ENCODE peak calls at places on chromosomes 2 and 18, in ten cellular contexts. One of them, this sample, is unnamed.

GRCh38 chr2:18218160-18218933 is 339.9 kb downstream of the KCNS3 start:
- DNase-seq in H1: no peak
- DNase-seq in IMR-90: no peak
- DNase-seq in heart left ventricle: no peak
- DNase-seq in A549: no peak
- DNase-seq in adrenal gland: no peak
- DNase-seq in HCT116: no peak
- DNase-seq in tibial nerve: no peak
- DNase-seq in uterus: no peak
- DNase-seq in stomach: no peak
- DNase-seq in this sample: no peak

GRCh38 chr2:18119883-18120282 is 241.4 kb downstream of the KCNS3 start:
- DNase-seq in uterus: no peak
- DNase-seq in tibial nerve: no peak
- DNase-seq in adrenal gland: no peak
- DNase-seq in A549: no peak
- DNase-seq in heart left ventricle: no peak
- DNase-seq in H1: no peak
- DNase-seq in stomach: no peak
- DNase-seq in IMR-90: peak; percentile 65
- DNase-seq in HCT116: no peak
- DNase-seq in this sample: no peak

GRCh38 chr18:5895300-5895885 is at the start of gene TMEM200C:
- DNase-seq in uterus: peak; percentile 23
- DNase-seq in tibial nerve: no peak
- DNase-seq in IMR-90: peak; percentile 43
- DNase-seq in HCT116: no peak
- DNase-seq in H1: no peak
- DNase-seq in adrenal gland: peak; percentile 37
- DNase-seq in heart left ventricle: peak; percentile 23
- DNase-seq in A549: no peak
- DNase-seq in stomach: no peak
- DNase-seq in this sample: no peak

GRCh38 chr2:154952346-154953010 is 254.0 kb downstream of the KCNJ3 start:
- DNase-seq in adrenal gland: no peak
- DNase-seq in stomach: no peak
- DNase-seq in HCT116: no peak
- DNase-seq in H1: no peak
- DNase-seq in uterus: no peak
- DNase-seq in IMR-90: no peak
- DNase-seq in tibial nerve: no peak
- DNase-seq in A549: no peak
- DNase-seq in heart left ventricle: no peak
- DNase-seq in this sample: no peak

GRCh38 chr2:110903548-110903947 is 171.2 kb downstream of the ACOXL start:
- DNase-seq in tibial nerve: no peak
- DNase-seq in adrenal gland: no peak
- DNase-seq in heart left ventricle: no peak
- DNase-seq in H1: no peak
- DNase-seq in uterus: peak; percentile 21
- DNase-seq in IMR-90: no peak
- DNase-seq in A549: no peak
- DNase-seq in HCT116: no peak
- DNase-seq in stomach: no peak
- DNase-seq in this sample: no peak

GRCh38 chr18:1018211-1018651 is 113.6 kb downstream of the ADCYAP1 start:
- DNase-seq in IMR-90: peak; percentile 10
- DNase-seq in HCT116: no peak
- DNase-seq in stomach: no peak
- DNase-seq in adrenal gland: no peak
- DNase-seq in heart left ventricle: no peak
- DNase-seq in A549: no peak
- DNase-seq in tibial nerve: no peak
- DNase-seq in uterus: no peak
- DNase-seq in H1: no peak
- DNase-seq in this sample: no peak

GRCh38 chr2:240325006-240325653 is 110.3 kb upstream of the GPC1 start:
- DNase-seq in adrenal gland: no peak
- DNase-seq in IMR-90: no peak
- DNase-seq in stomach: no peak
- DNase-seq in H1: no peak
- DNase-seq in HCT116: no peak
- DNase-seq in uterus: no peak
- DNase-seq in heart left ventricle: no peak
- DNase-seq in tibial nerve: no peak
- DNase-seq in A549: no peak
- DNase-seq in this sample: no peak

GRCh38 chr18:24811963-24812681 is 351.7 kb downstream of the HRH4 start:
- DNase-seq in A549: no peak
- DNase-seq in HCT116: no peak
- DNase-seq in uterus: no peak
- DNase-seq in tibial nerve: no peak
- DNase-seq in heart left ventricle: no peak
- DNase-seq in IMR-90: no peak
- DNase-seq in stomach: no peak
- DNase-seq in adrenal gland: no peak
- DNase-seq in H1: no peak
- DNase-seq in this sample: no peak

GRCh38 chr2:239944706-239945551 is 80.2 kb downstream of the NDUFA10 start:
- DNase-seq in IMR-90: peak; percentile 44
- DNase-seq in uterus: peak; percentile 13
- DNase-seq in adrenal gland: peak; percentile 54
- DNase-seq in H1: no peak
- DNase-seq in A549: no peak
- DNase-seq in HCT116: no peak
- DNase-seq in heart left ventricle: no peak
- DNase-seq in stomach: no peak
- DNase-seq in tibial nerve: no peak
- DNase-seq in this sample: no peak

GRCh38 chr2:105868060-105868459 is 123.3 kb downstream of the NCK2 start:
- DNase-seq in H1: no peak
- DNase-seq in adrenal gland: no peak
- DNase-seq in stomach: no peak
- DNase-seq in heart left ventricle: no peak
- DNase-seq in A549: no peak
- DNase-seq in IMR-90: no peak
- DNase-seq in HCT116: no peak
- DNase-seq in tibial nerve: peak; percentile 20
- DNase-seq in uterus: no peak
- DNase-seq in this sample: no peak

GRCh38 chr2:54672587-54673456 is 50.6 kb upstream of the EML6 start:
- DNase-seq in tibial nerve: no peak
- DNase-seq in adrenal gland: no peak
- DNase-seq in A549: no peak
- DNase-seq in uterus: no peak
- DNase-seq in H1: no peak
- DNase-seq in heart left ventricle: no peak
- DNase-seq in stomach: no peak
- DNase-seq in HCT116: no peak
- DNase-seq in IMR-90: no peak
- DNase-seq in this sample: no peak

GRCh38 chr2:156466739-156467405 is 30.7 kb downstream of the GPD2 start:
- DNase-seq in heart left ventricle: peak; percentile 73
- DNase-seq in tibial nerve: peak; percentile 60
- DNase-seq in uterus: no peak
- DNase-seq in adrenal gland: peak; percentile 68
- DNase-seq in stomach: peak; percentile 61
- DNase-seq in HCT116: no peak
- DNase-seq in H1: no peak
- DNase-seq in IMR-90: peak; percentile 50
- DNase-seq in A549: no peak
- DNase-seq in this sample: no peak

GRCh38 chr18:11585596-11585995 is 23.8 kb upstream of the SLC35G4 start:
- DNase-seq in tibial nerve: no peak
- DNase-seq in HCT116: no peak
- DNase-seq in uterus: no peak
- DNase-seq in A549: no peak
- DNase-seq in adrenal gland: no peak
- DNase-seq in stomach: no peak
- DNase-seq in heart left ventricle: no peak
- DNase-seq in H1: no peak
- DNase-seq in IMR-90: no peak
- DNase-seq in this sample: no peak

GRCh38 chr2:38997784-38998183 is 108.1 kb downstream of the ARHGEF33 start:
- DNase-seq in IMR-90: peak; percentile 98
- DNase-seq in heart left ventricle: no peak
- DNase-seq in stomach: no peak
- DNase-seq in adrenal gland: peak; percentile 55
- DNase-seq in uterus: no peak
- DNase-seq in tibial nerve: no peak
- DNase-seq in A549: peak; percentile 85
- DNase-seq in HCT116: no peak
- DNase-seq in H1: no peak
- DNase-seq in this sample: peak; percentile 26

GRCh38 chr2:46451131-46451711 is 28.1 kb upstream of the TMEM247 start:
- DNase-seq in stomach: no peak
- DNase-seq in A549: no peak
- DNase-seq in H1: no peak
- DNase-seq in tibial nerve: no peak
- DNase-seq in heart left ventricle: no peak
- DNase-seq in adrenal gland: no peak
- DNase-seq in HCT116: no peak
- DNase-seq in IMR-90: peak; percentile 88
- DNase-seq in uterus: no peak
- DNase-seq in this sample: no peak

GRCh38 chr18:13376841-13377351 is 158.3 kb downstream of the LDLRAD4 start:
- DNase-seq in heart left ventricle: no peak
- DNase-seq in adrenal gland: no peak
- DNase-seq in uterus: no peak
- DNase-seq in tibial nerve: no peak
- DNase-seq in stomach: no peak
- DNase-seq in H1: no peak
- DNase-seq in A549: no peak
- DNase-seq in IMR-90: no peak
- DNase-seq in HCT116: no peak
- DNase-seq in this sample: no peak

GRCh38 chr2:179036353-179036905 is 13.5 kb downstream of the CCDC141 start:
- DNase-seq in heart left ventricle: peak; percentile 22
- DNase-seq in IMR-90: no peak
- DNase-seq in uterus: no peak
- DNase-seq in H1: no peak
- DNase-seq in stomach: no peak
- DNase-seq in adrenal gland: no peak
- DNase-seq in HCT116: no peak
- DNase-seq in A549: no peak
- DNase-seq in tibial nerve: no peak
- DNase-seq in this sample: no peak

GRCh38 chr2:179037807-179038206 is 12.1 kb downstream of the CCDC141 start:
- DNase-seq in stomach: no peak
- DNase-seq in uterus: no peak
- DNase-seq in HCT116: no peak
- DNase-seq in heart left ventricle: no peak
- DNase-seq in H1: no peak
- DNase-seq in tibial nerve: no peak
- DNase-seq in IMR-90: no peak
- DNase-seq in adrenal gland: no peak
- DNase-seq in A549: no peak
- DNase-seq in this sample: no peak

DNA sequence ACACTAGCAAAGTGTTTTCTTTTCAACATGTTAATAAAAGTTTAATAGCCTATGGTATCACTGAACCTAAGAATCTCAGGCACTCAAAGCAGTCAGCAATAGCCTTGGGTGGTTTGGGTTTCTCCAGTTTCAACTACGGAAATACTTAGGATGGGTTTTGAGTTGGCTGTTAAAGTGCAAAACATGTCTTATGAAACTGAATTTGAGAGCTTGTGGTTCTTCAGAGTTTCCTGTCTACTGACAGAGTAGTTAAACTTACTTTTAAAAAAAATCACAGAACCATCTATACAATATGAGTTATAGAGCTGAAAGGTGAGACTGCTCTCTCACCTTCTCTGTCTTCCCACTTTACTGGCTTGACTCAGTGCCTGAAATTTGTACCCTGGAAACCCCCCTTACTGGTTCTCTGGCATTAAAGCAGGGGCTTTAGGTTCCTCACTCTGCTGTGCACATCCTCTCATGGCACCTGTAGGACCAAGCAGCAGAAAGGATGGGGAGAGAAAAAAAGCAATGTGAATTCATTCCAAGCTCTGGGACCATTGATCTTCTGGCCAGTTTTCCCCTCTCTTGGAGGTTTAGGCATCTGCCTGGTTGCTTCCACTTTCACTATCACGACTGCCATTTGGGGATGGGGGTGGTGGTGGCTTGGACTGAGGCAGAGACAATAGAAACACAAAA is 18.1 kb downstream of the CCDC141 start:
- DNase-seq in adrenal gland: no peak
- DNase-seq in uterus: no peak
- DNase-seq in IMR-90: peak; percentile 1
- DNase-seq in heart left ventricle: no peak
- DNase-seq in tibial nerve: no peak
- DNase-seq in H1: no peak
- DNase-seq in HCT116: no peak
- DNase-seq in stomach: no peak
- DNase-seq in A549: no peak
- DNase-seq in this sample: no peak
- TF ChIP-seq POLR2A in adrenal gland: no peak
- TF ChIP-seq POLR2A in uterus: no peak
- TF ChIP-seq POLR2A in IMR-90: no peak
- TF ChIP-seq POLR2A in heart left ventricle: no peak
- TF ChIP-seq POLR2A in tibial nerve: no peak
- TF ChIP-seq POLR2A in H1: no peak
- TF ChIP-seq POLR2A in HCT116: no peak
- TF ChIP-seq POLR2A in stomach: no peak
- TF ChIP-seq POLR2A in A549: no peak
- TF ChIP-seq POLR2A in this sample: no peak

GRCh38 chr2:237691908-237692600 is 64.7 kb downstream of the LRRFIP1 start:
- DNase-seq in A549: peak; percentile 93
- DNase-seq in adrenal gland: peak; percentile 95
- DNase-seq in tibial nerve: peak; percentile 91
- DNase-seq in heart left ventricle: peak; percentile 97
- DNase-seq in H1: peak; percentile 65
- DNase-seq in HCT116: peak; percentile 73
- DNase-seq in IMR-90: peak; percentile 80
- DNase-seq in stomach: peak; percentile 97
- DNase-seq in uterus: peak; percentile 96
- DNase-seq in this sample: peak; percentile 77
- TF ChIP-seq POLR2A in A549: peak; percentile 41
- TF ChIP-seq POLR2A in adrenal gland: peak; percentile 69
- TF ChIP-seq POLR2A in tibial nerve: peak; percentile 72
- TF ChIP-seq POLR2A in heart left ventricle: no peak
- TF ChIP-seq POLR2A in H1: no peak
- TF ChIP-seq POLR2A in HCT116: no peak
- TF ChIP-seq POLR2A in IMR-90: peak; percentile 89
- TF ChIP-seq POLR2A in stomach: no peak
- TF ChIP-seq POLR2A in uterus: peak; percentile 95
- TF ChIP-seq POLR2A in this sample: peak; percentile 63

GRCh38 chr2:11169333-11169732 is 14.1 kb downstream of the SLC66A3 start:
- DNase-seq in HCT116: no peak
- DNase-seq in H1: no peak
- DNase-seq in heart left ventricle: no peak
- DNase-seq in A549: no peak
- DNase-seq in uterus: no peak
- DNase-seq in stomach: peak; percentile 42
- DNase-seq in tibial nerve: no peak
- DNase-seq in IMR-90: no peak
- DNase-seq in adrenal gland: peak; percentile 70
- DNase-seq in this sample: no peak
- TF ChIP-seq POLR2A in HCT116: no peak
- TF ChIP-seq POLR2A in H1: no peak
- TF ChIP-seq POLR2A in heart left ventricle: no peak
- TF ChIP-seq POLR2A in A549: no peak
- TF ChIP-seq POLR2A in uterus: no peak
- TF ChIP-seq POLR2A in stomach: no peak
- TF ChIP-seq POLR2A in tibial nerve: no peak
- TF ChIP-seq POLR2A in IMR-90: no peak
- TF ChIP-seq POLR2A in adrenal gland: no peak
- TF ChIP-seq POLR2A in this sample: no peak

GRCh38 chr2:152036611-152037469 is 62.0 kb downstream of the CACNB4 start:
- DNase-seq in stomach: peak; percentile 75
- DNase-seq in uterus: peak; percentile 62
- DNase-seq in A549: peak; percentile 76
- DNase-seq in H1: peak; percentile 41
- DNase-seq in adrenal gland: peak; percentile 80
- DNase-seq in IMR-90: peak; percentile 71
- DNase-seq in HCT116: peak; percentile 61
- DNase-seq in heart left ventricle: peak; percentile 61
- DNase-seq in tibial nerve: peak; percentile 90
- DNase-seq in this sample: peak; percentile 26
- TF ChIP-seq POLR2A in stomach: no peak
- TF ChIP-seq POLR2A in uterus: no peak
- TF ChIP-seq POLR2A in A549: no peak
- TF ChIP-seq POLR2A in H1: no peak
- TF ChIP-seq POLR2A in adrenal gland: no peak
- TF ChIP-seq POLR2A in IMR-90: no peak
- TF ChIP-seq POLR2A in HCT116: no peak
- TF ChIP-seq POLR2A in heart left ventricle: no peak
- TF ChIP-seq POLR2A in tibial nerve: no peak
- TF ChIP-seq POLR2A in this sample: no peak

This sample was measured in H54.